ENCODE peak calls at places on chromosomes 1 and 21, in four cellular contexts. One of them, this sample, is unnamed. For H3K4me1 and H3K27me3, the result is how much of the 10 kb centered on the place peaks cover.

GRCh38 chr1:109624215-109625010 is 4.8 kb downstream of the AMPD2 start:
- DNase-seq in stomach: no peak
- DNase-seq in IMR-90: no peak
- DNase-seq in CD8-positive, alpha-beta T cell: no peak
- DNase-seq in this sample: no peak

GRCh38 chr21:39153373-39153772 is 29.9 kb downstream of the PSMG1 start:
- DNase-seq in stomach: no peak
- DNase-seq in IMR-90: no peak
- DNase-seq in CD8-positive, alpha-beta T cell: no peak
- DNase-seq in this sample: no peak

GRCh38 chr1:214213136-214213535 is 67.8 kb upstream of the SMYD2 start:
- DNase-seq in stomach: no peak
- DNase-seq in IMR-90: peak
- DNase-seq in CD8-positive, alpha-beta T cell: no peak
- DNase-seq in this sample: no peak

GRCh38 chr21:39483917-39484316 is 32.1 kb downstream of the SH3BGR start:
- DNase-seq in stomach: no peak
- DNase-seq in IMR-90: peak
- DNase-seq in CD8-positive, alpha-beta T cell: no peak
- DNase-seq in this sample: no peak

GRCh38 chr1:47192458-47193384 is 2.9 kb upstream of the PDZK1IP1 start:
- DNase-seq in stomach: peak
- DNase-seq in IMR-90: peak
- DNase-seq in CD8-positive, alpha-beta T cell: peak
- DNase-seq in this sample: peak

GRCh38 chr1:6424619-6425593 is at the start of gene ESPN:
- DNase-seq in stomach: no peak
- DNase-seq in IMR-90: no peak
- DNase-seq in CD8-positive, alpha-beta T cell: no peak
- DNase-seq in this sample: peak

GRCh38 chr1:197799271-197799670 is 24.0 kb upstream of the DENND1B start:
- DNase-seq in stomach: no peak
- DNase-seq in IMR-90: peak
- DNase-seq in CD8-positive, alpha-beta T cell: no peak
- DNase-seq in this sample: no peak

GRCh38 chr1:98929456-98929855 is 75.2 kb downstream of the PLPPR5 start:
- DNase-seq in stomach: no peak
- DNase-seq in IMR-90: no peak
- DNase-seq in CD8-positive, alpha-beta T cell: no peak
- DNase-seq in this sample: no peak

GRCh38 chr21:41973427-41973831 is 19.6 kb upstream of the C2CD2 start:
- DNase-seq in stomach: peak
- DNase-seq in IMR-90: no peak
- DNase-seq in CD8-positive, alpha-beta T cell: no peak
- DNase-seq in this sample: peak

GRCh38 chr1:184407816-184408510 is 21.1 kb downstream of the C1orf21 start:
- DNase-seq in stomach: no peak
- DNase-seq in IMR-90: peak
- DNase-seq in CD8-positive, alpha-beta T cell: no peak
- DNase-seq in this sample: no peak

GRCh38 chr1:244104309-244105060 is 53.4 kb downstream of the ZBTB18 start:
- DNase-seq in stomach: no peak
- DNase-seq in IMR-90: peak
- DNase-seq in CD8-positive, alpha-beta T cell: no peak
- DNase-seq in this sample: peak

GRCh38 chr1:2391034-2391384 is 345 bp downstream of the MORN1 start:
- DNase-seq in stomach: no peak
- DNase-seq in IMR-90: no peak
- DNase-seq in CD8-positive, alpha-beta T cell: no peak
- DNase-seq in this sample: peak

GRCh38 chr21:31235671-31236450 is 108.2 kb downstream of the TIAM1 start:
- DNase-seq in stomach: no peak
- DNase-seq in IMR-90: no peak
- DNase-seq in CD8-positive, alpha-beta T cell: no peak
- DNase-seq in this sample: no peak

GRCh38 chr1:201480231-201481003 is 11.4 kb upstream of the PHLDA3 start:
- DNase-seq in stomach: peak
- DNase-seq in IMR-90: no peak
- DNase-seq in CD8-positive, alpha-beta T cell: peak
- DNase-seq in this sample: peak

GRCh38 chr1:208686592-208686991 is 442.4 kb upstream of the PLXNA2 start:
- DNase-seq in stomach: no peak
- DNase-seq in IMR-90: no peak
- DNase-seq in CD8-positive, alpha-beta T cell: no peak
- DNase-seq in this sample: no peak

GRCh38 chr21:26965567-26966359 is 1.1 kb downstream of the ADAMTS5 start:
- DNase-seq in stomach: peak
- DNase-seq in IMR-90: peak
- DNase-seq in CD8-positive, alpha-beta T cell: no peak
- DNase-seq in this sample: no peak

GRCh38 chr1:228154685-228155571 is 5.2 kb downstream of the GJC2 start:
- DNase-seq in stomach: no peak
- DNase-seq in IMR-90: no peak
- DNase-seq in CD8-positive, alpha-beta T cell: no peak
- DNase-seq in this sample: no peak

GRCh38 chr1:78577257-78578100 is 42.8 kb upstream of the IFI44L start:
- DNase-seq in stomach: no peak
- DNase-seq in IMR-90: peak
- DNase-seq in CD8-positive, alpha-beta T cell: no peak
- DNase-seq in this sample: no peak

GRCh38 chr1:224620105-224620504 is 4.0 kb downstream of the CNIH3 start:
- DNase-seq in stomach: no peak
- DNase-seq in IMR-90: no peak
- DNase-seq in CD8-positive, alpha-beta T cell: no peak
- DNase-seq in this sample: no peak

GRCh38 chr1:103211073-103211472 is 102.8 kb upstream of the COL11A1 start:
- DNase-seq in stomach: no peak
- DNase-seq in IMR-90: peak
- DNase-seq in CD8-positive, alpha-beta T cell: no peak
- DNase-seq in this sample: no peak

GRCh38 chr1:54334996-54335395 is 71.2 kb downstream of the SSBP3 start:
- DNase-seq in stomach: no peak
- DNase-seq in IMR-90: peak
- DNase-seq in CD8-positive, alpha-beta T cell: no peak
- DNase-seq in this sample: no peak

GRCh38 chr1:206029484-206029883 is 5.8 kb upstream of the CTSE start:
- DNase-seq in stomach: no peak
- DNase-seq in IMR-90: peak
- DNase-seq in CD8-positive, alpha-beta T cell: no peak
- DNase-seq in this sample: no peak

GRCh38 chr1:165773324-165773965 is 4.8 kb upstream of the TMCO1 start:
- DNase-seq in stomach: no peak
- DNase-seq in IMR-90: peak
- DNase-seq in CD8-positive, alpha-beta T cell: no peak
- DNase-seq in this sample: no peak

GRCh38 chr1:1348420-1349255 is 580 bp downstream of the DVL1 start:
- DNase-seq in stomach: no peak
- DNase-seq in IMR-90: peak
- DNase-seq in CD8-positive, alpha-beta T cell: no peak
- DNase-seq in this sample: no peak

GRCh38 chr21:33950425-33951079 is 34.9 kb upstream of the ATP5PO start:
- DNase-seq in stomach: no peak
- DNase-seq in IMR-90: no peak
- DNase-seq in CD8-positive, alpha-beta T cell: peak
- DNase-seq in this sample: no peak

GRCh38 chr1:116852910-116853309 is 56.8 kb upstream of the PTGFRN start:
- DNase-seq in stomach: no peak
- DNase-seq in IMR-90: no peak
- DNase-seq in CD8-positive, alpha-beta T cell: no peak
- DNase-seq in this sample: no peak

GRCh38 chr1:12339861-12340557 is 110.2 kb downstream of the VPS13D start:
- DNase-seq in stomach: no peak
- DNase-seq in IMR-90: no peak
- DNase-seq in CD8-positive, alpha-beta T cell: no peak
- DNase-seq in this sample: peak

GRCh38 chr1:97174039-97174704 is 452.6 kb downstream of the PTBP2 start:
- DNase-seq in stomach: no peak
- DNase-seq in IMR-90: no peak
- DNase-seq in CD8-positive, alpha-beta T cell: no peak
- DNase-seq in this sample: no peak

GRCh38 chr21:41358193-41359166 is 3.3 kb upstream of the MX2 start:
- DNase-seq in stomach: no peak
- DNase-seq in IMR-90: no peak
- DNase-seq in CD8-positive, alpha-beta T cell: no peak
- DNase-seq in this sample: no peak

GRCh38 chr1:45397285-45397684 is 57.0 kb upstream of the MUTYH start:
- DNase-seq in stomach: no peak
- DNase-seq in IMR-90: no peak
- DNase-seq in CD8-positive, alpha-beta T cell: no peak
- DNase-seq in this sample: peak

GRCh38 chr1:158353333-158354038 is at the start of gene CD1E:
- DNase-seq in stomach: no peak
- DNase-seq in IMR-90: no peak
- DNase-seq in CD8-positive, alpha-beta T cell: no peak
- DNase-seq in this sample: no peak

GRCh38 chr1:18112611-18113010 is 5.0 kb downstream of the IGSF21 start:
- DNase-seq in stomach: no peak
- DNase-seq in IMR-90: no peak
- DNase-seq in CD8-positive, alpha-beta T cell: no peak
- DNase-seq in this sample: no peak

GRCh38 chr1:2136386-2136821 is 58.2 kb downstream of the FAAP20 start:
- DNase-seq in stomach: no peak
- DNase-seq in IMR-90: no peak
- DNase-seq in CD8-positive, alpha-beta T cell: no peak
- DNase-seq in this sample: peak

GRCh38 chr1:110065841-110066240 is 4.6 kb downstream of the ALX3 start:
- DNase-seq in stomach: no peak
- DNase-seq in IMR-90: no peak
- DNase-seq in CD8-positive, alpha-beta T cell: no peak
- DNase-seq in this sample: no peak

GRCh38 chr1:18481921-18482701 is 1.4 kb downstream of the KLHDC7A start:
- DNase-seq in stomach: peak
- DNase-seq in IMR-90: no peak
- DNase-seq in CD8-positive, alpha-beta T cell: no peak
- DNase-seq in this sample: no peak

GRCh38 chr1:55382699-55383377 is 167.7 kb upstream of the USP24 start:
- DNase-seq in stomach: no peak
- DNase-seq in IMR-90: no peak
- DNase-seq in CD8-positive, alpha-beta T cell: no peak
- DNase-seq in this sample: no peak
- H3K27ac ChIP-seq in stomach: peak
- H3K27ac ChIP-seq in IMR-90: no peak
- H3K27ac ChIP-seq in CD8-positive, alpha-beta T cell: no peak
- H3K27ac ChIP-seq in this sample: no peak

GRCh38 chr1:51237714-51238403 is 1.8 kb downstream of the RNF11 start:
- DNase-seq in stomach: no peak
- DNase-seq in IMR-90: peak
- DNase-seq in CD8-positive, alpha-beta T cell: no peak
- DNase-seq in this sample: peak

GRCh38 chr1:51236548-51237312 is 657 bp downstream of the RNF11 start:
- DNase-seq in stomach: peak
- DNase-seq in IMR-90: peak
- DNase-seq in CD8-positive, alpha-beta T cell: peak
- DNase-seq in this sample: peak

GRCh38 chr1:51237313-51237700 is 1.2 kb downstream of the RNF11 start:
- DNase-seq in stomach: no peak
- DNase-seq in IMR-90: no peak
- DNase-seq in CD8-positive, alpha-beta T cell: no peak
- DNase-seq in this sample: peak

GRCh38 chr1:51234721-51235425 is 1.2 kb upstream of the RNF11 start:
- DNase-seq in stomach: peak
- DNase-seq in IMR-90: peak
- DNase-seq in CD8-positive, alpha-beta T cell: peak
- DNase-seq in this sample: peak

GRCh38 chr1:51235611-51236547 is at the start of gene RNF11:
- DNase-seq in stomach: peak
- DNase-seq in IMR-90: peak
- DNase-seq in CD8-positive, alpha-beta T cell: peak
- DNase-seq in this sample: peak
- H3K4me1 ChIP-seq in stomach: under half
- H3K4me1 ChIP-seq in IMR-90: under half
- H3K4me1 ChIP-seq in CD8-positive, alpha-beta T cell: under half
- H3K4me1 ChIP-seq in this sample: under half

GRCh38 chr1:15546641-15547040 is 20.0 kb downstream of the DNAJC16 start:
- DNase-seq in stomach: no peak
- DNase-seq in IMR-90: no peak
- DNase-seq in CD8-positive, alpha-beta T cell: no peak
- DNase-seq in this sample: no peak

GRCh38 chr1:15550573-15550972 is 23.9 kb downstream of the DNAJC16 start:
- DNase-seq in stomach: no peak
- DNase-seq in IMR-90: no peak
- DNase-seq in CD8-positive, alpha-beta T cell: no peak
- DNase-seq in this sample: no peak
- H3K27me3 ChIP-seq in stomach: under half
- H3K27me3 ChIP-seq in IMR-90: under half
- H3K27me3 ChIP-seq in CD8-positive, alpha-beta T cell: under half
- H3K27me3 ChIP-seq in this sample: under half

GRCh38 chr1:177145102-177145779 is 19.3 kb downstream of the ASTN1 start:
- DNase-seq in stomach: no peak
- DNase-seq in IMR-90: no peak
- DNase-seq in CD8-positive, alpha-beta T cell: no peak
- DNase-seq in this sample: no peak
- H3K27ac ChIP-seq in stomach: no peak
- H3K27ac ChIP-seq in IMR-90: no peak
- H3K27ac ChIP-seq in CD8-positive, alpha-beta T cell: no peak
- H3K27ac ChIP-seq in this sample: no peak